ENCODE peak calls at places on chromosome 10, in eight cellular contexts. J is astrocyte, A is hepatocyte, C is HCT116, X is mammary epithelial cell, E is fibroblast of lung, L is K562, K is GM12878. T is an unnamed sample.

GRCh38 chr10:20133669-20134189 is 317.5 kb downstream of the PLXDC2 start:
- DNase-seq in X (no peak), L (no peak), E (no peak), C (no peak), J (no peak), K (no peak), A (no peak), T (no peak)

GRCh38 chr10:1403508-1404230 is 333.7 kb downstream of the ADARB2 start:
- DNase-seq in A (no peak), C (no peak), E (no peak), X (no peak), K (no peak), L (no peak), J (no peak), T (peak; percentile 34)

GRCh38 chr10:126059101-126059826 is 162.9 kb downstream of the FANK1 start:
- DNase-seq in K (no peak), L (no peak), E (peak; percentile 90), X (peak; percentile 34), C (no peak), J (peak; percentile 87), A (no peak), T (no peak)

GRCh38 chr10:126218778-126219649 is 169.3 kb downstream of the ADAM12 start:
- DNase-seq in L (no peak), E (no peak), X (no peak), K (no peak), J (no peak), A (no peak), C (no peak), T (no peak)

GRCh38 chr10:12448729-12449391 is 99.5 kb downstream of the CAMK1D start:
- DNase-seq in K (peak; percentile 59), X (peak; percentile 81), J (peak; percentile 97), C (peak; percentile 74), L (no peak), A (no peak), E (peak; percentile 97), T (no peak)

GRCh38 chr10:32054087-32054486 is 2.1 kb downstream of the KIF5B start:
- DNase-seq in X (peak; percentile 53), A (peak; percentile 63), C (no peak), J (peak; percentile 72), E (peak; percentile 79), K (no peak), L (no peak), T (peak; percentile 43)

GRCh38 chr10:124388476-124388822 is 30.3 kb downstream of the OAT start:
- DNase-seq in L (no peak), X (no peak), C (no peak), A (no peak), J (no peak), K (no peak), E (no peak), T (no peak)

GRCh38 chr10:73858013-73858708 is 16.2 kb downstream of the CAMK2G start:
- DNase-seq in X (no peak), E (peak; percentile 28), A (no peak), J (no peak), C (no peak), L (no peak), K (no peak), T (no peak)

GRCh38 chr10:131670341-131670740 is 230.5 kb upstream of the PPP2R2D start:
- DNase-seq in K (no peak), X (no peak), E (no peak), L (no peak), A (no peak), J (no peak), C (no peak), T (no peak)

GRCh38 chr10:10956681-10957225 is 60.9 kb upstream of the CELF2 start:
- DNase-seq in A (no peak), X (no peak), E (no peak), J (no peak), L (no peak), K (no peak), C (no peak), T (no peak)

GRCh38 chr10:13485623-13486022 is 43.2 kb downstream of the BEND7 start:
- DNase-seq in E (no peak), A (no peak), X (no peak), K (no peak), L (peak; percentile 17), J (no peak), C (no peak), T (no peak)

GRCh38 chr10:79142522-79143309 is 74.0 kb downstream of the ZMIZ1 start:
- DNase-seq in J (no peak), K (no peak), L (no peak), A (no peak), E (no peak), X (no peak), C (no peak), T (no peak)

GRCh38 chr10:42367532-42368230 is 270.7 kb downstream of the ZNF33B start:
- DNase-seq in A (no peak), E (peak; percentile 62), X (peak; percentile 94), C (no peak), L (peak; percentile 92), J (peak; percentile 52), K (peak; percentile 15), T (no peak)

GRCh38 chr10:106515206-106515790 is 649.2 kb downstream of the SORCS1 start:
- DNase-seq in C (no peak), A (no peak), E (peak; percentile 43), X (peak; percentile 48), L (no peak), K (no peak), J (peak; percentile 37), T (peak; percentile 50)

GRCh38 chr10:106520698-106521097 is 643.8 kb downstream of the SORCS1 start:
- DNase-seq in E (no peak), C (no peak), X (no peak), J (no peak), K (no peak), L (no peak), A (no peak), T (no peak)

GRCh38 chr10:106519376-106520035 is 645.0 kb downstream of the SORCS1 start:
- DNase-seq in E (no peak), C (no peak), L (no peak), J (no peak), K (no peak), A (no peak), X (no peak), T (no peak)
- H3K4me3 ChIP-seq in E (no peak overlapping the region), C (no peak overlapping the region), L (no peak overlapping the region), J (no peak overlapping the region), K (no peak overlapping the region), A (no peak overlapping the region), X (no peak overlapping the region), T (no peak overlapping the region)

DNA sequence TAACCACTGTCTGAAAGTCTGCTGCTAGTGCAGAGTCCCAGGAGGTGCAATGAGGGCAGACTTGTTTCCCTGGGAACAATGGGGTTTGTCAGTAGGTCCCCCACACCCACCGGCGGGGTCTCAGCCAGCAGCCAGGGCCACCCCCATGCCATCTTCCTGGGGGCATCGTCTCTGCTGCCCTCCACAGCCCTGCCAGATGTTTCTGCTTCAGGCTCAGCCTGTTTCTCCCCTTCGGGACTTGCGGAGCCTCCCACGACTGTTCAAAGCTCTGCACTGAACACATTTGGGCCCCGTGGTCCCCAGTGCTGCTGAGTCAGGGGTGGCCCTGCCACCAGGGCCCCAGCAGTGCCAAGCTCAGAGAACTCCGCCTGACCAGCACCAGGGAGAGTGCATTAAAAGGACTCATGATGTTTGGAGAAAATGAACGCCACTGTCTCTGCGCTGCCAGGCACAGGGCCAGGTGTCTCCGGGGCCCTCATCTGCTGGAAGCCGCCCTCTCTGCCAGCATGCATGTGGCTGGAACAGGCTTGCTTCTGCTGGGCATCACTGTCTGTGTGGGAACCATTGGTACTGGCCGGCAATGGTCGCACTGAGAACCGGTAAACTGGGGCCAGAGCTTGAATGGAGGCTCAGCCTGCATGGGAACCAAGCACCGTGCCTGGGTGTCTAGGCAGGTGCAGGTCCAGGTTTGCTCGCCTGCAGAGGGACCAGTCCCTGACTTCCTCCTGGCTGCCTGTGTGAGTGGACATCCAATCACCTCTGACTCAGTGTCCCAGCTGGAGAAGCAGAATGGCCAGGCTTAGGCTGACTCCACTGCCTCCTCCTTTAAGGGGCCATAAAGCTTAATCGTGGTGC is 345.1 kb downstream of the GLRX3 start:
- DNase-seq in J (no peak), K (no peak), C (no peak), E (no peak), A (no peak), L (no peak), X (no peak), T (no peak)
- TF ChIP-seq EZH2 in J (no peak), K (no peak), C (no peak), E (no peak), A (no peak), L (no peak), X (no peak), T (no peak)

GRCh38 chr10:118035358-118036031 is 11.2 kb downstream of the RAB11FIP2 start:
- DNase-seq in J (peak; percentile 27), X (no peak), K (no peak), L (no peak), E (peak; percentile 36), A (no peak), C (no peak), T (no peak)

GRCh38 chr10:118032564-118032963 is 14.2 kb downstream of the RAB11FIP2 start:
- DNase-seq in K (no peak), A (no peak), J (peak; percentile 78), C (no peak), L (no peak), X (no peak), E (peak; percentile 79), T (no peak)

GRCh38 chr10:118036281-118036875 is 10.4 kb downstream of the RAB11FIP2 start:
- DNase-seq in L (no peak), E (peak; percentile 9), X (no peak), K (no peak), J (no peak), C (no peak), A (no peak), T (no peak)

GRCh38 chr10:118033905-118034304 is 12.8 kb downstream of the RAB11FIP2 start:
- DNase-seq in A (peak; percentile 26), K (no peak), L (no peak), J (no peak), E (no peak), X (no peak), C (no peak), T (no peak)

GRCh38 chr10:118034755-118035154 is 12.0 kb downstream of the RAB11FIP2 start:
- DNase-seq in A (no peak), X (no peak), C (no peak), L (no peak), E (peak; percentile 25), K (no peak), J (no peak), T (no peak)
- H3K4me3 ChIP-seq in A (no peak overlapping the region), X (no peak overlapping the region), C (no peak overlapping the region), L (no peak overlapping the region), E (no peak overlapping the region), K (no peak overlapping the region), J (no peak overlapping the region), T (no peak overlapping the region)

GRCh38 chr10:8058274-8059111 is 4.0 kb downstream of the GATA3 start:
- DNase-seq in C (no peak), J (no peak), K (no peak), X (peak; percentile 48), A (no peak), L (no peak), E (no peak), T (no peak)

GRCh38 chr10:8059191-8059936 is 4.9 kb downstream of the GATA3 start:
- DNase-seq in X (peak; percentile 62), A (no peak), C (no peak), L (no peak), E (no peak), K (no peak), J (no peak), T (peak; percentile 45)

GRCh38 chr10:8061274-8062211 is 7.1 kb downstream of the GATA3 start:
- DNase-seq in L (no peak), J (peak; percentile 48), E (peak; percentile 66), C (no peak), A (no peak), X (peak; percentile 55), K (no peak), T (peak; percentile 50)

GRCh38 chr10:8060704-8061121 is 6.2 kb downstream of the GATA3 start:
- DNase-seq in E (no peak), K (peak; percentile 27), J (no peak), X (peak; percentile 31), L (no peak), C (no peak), A (no peak), T (no peak)

GRCh38 chr10:8060010-8060703 is 5.7 kb downstream of the GATA3 start:
- DNase-seq in L (no peak), A (peak; percentile 19), E (peak; percentile 73), C (no peak), K (peak; percentile 55), J (peak; percentile 67), X (peak; percentile 82), T (peak; percentile 76)
- TF ChIP-seq EZH2 in L (no peak), A (no peak), E (no peak), C (no peak), K (no peak), J (no peak), X (no peak), T (no peak)